ENCODE peak calls at places on chromosomes 7 and 10, in ten cellular contexts. One of them, this sample, is unnamed.

GRCh38 chr10:71242621-71243009 is 30.2 kb downstream of the UNC5B start:
- DNase-seq in tibial nerve: no peak
- DNase-seq in tibial artery: no peak
- DNase-seq in right atrium auricular region: no peak
- DNase-seq in kidney: no peak
- DNase-seq in pancreas: peak; percentile 58
- DNase-seq in small intestine: no peak
- DNase-seq in CD4-positive, CD25-positive, alpha-beta regulatory T cell: no peak
- DNase-seq in CD8-positive, alpha-beta memory T cell: no peak
- DNase-seq in GM23338: peak; percentile 57
- DNase-seq in this sample: no peak

GRCh38 chr10:125448596-125448995 is 234.4 kb downstream of the TEX36 start:
- DNase-seq in tibial nerve: no peak
- DNase-seq in tibial artery: no peak
- DNase-seq in right atrium auricular region: peak; percentile 48
- DNase-seq in kidney: no peak
- DNase-seq in pancreas: no peak
- DNase-seq in small intestine: peak; percentile 19
- DNase-seq in CD4-positive, CD25-positive, alpha-beta regulatory T cell: no peak
- DNase-seq in CD8-positive, alpha-beta memory T cell: no peak
- DNase-seq in GM23338: peak; percentile 87
- DNase-seq in this sample: no peak

GRCh38 chr10:50421026-50421719 is 169.9 kb upstream of the ASAH2 start:
- DNase-seq in tibial nerve: no peak
- DNase-seq in tibial artery: no peak
- DNase-seq in right atrium auricular region: no peak
- DNase-seq in kidney: no peak
- DNase-seq in pancreas: no peak
- DNase-seq in small intestine: peak; percentile 66
- DNase-seq in CD4-positive, CD25-positive, alpha-beta regulatory T cell: no peak
- DNase-seq in CD8-positive, alpha-beta memory T cell: no peak
- DNase-seq in GM23338: peak; percentile 83
- DNase-seq in this sample: no peak

GRCh38 chr10:48780341-48780740 is 95.7 kb downstream of the WDFY4 start:
- DNase-seq in tibial nerve: no peak
- DNase-seq in tibial artery: no peak
- DNase-seq in right atrium auricular region: peak; percentile 40
- DNase-seq in kidney: no peak
- DNase-seq in pancreas: no peak
- DNase-seq in small intestine: no peak
- DNase-seq in CD4-positive, CD25-positive, alpha-beta regulatory T cell: no peak
- DNase-seq in CD8-positive, alpha-beta memory T cell: no peak
- DNase-seq in GM23338: no peak
- DNase-seq in this sample: peak; percentile 1

GRCh38 chr7:151091431-151091830 is 5.2 kb downstream of the AGAP3 start:
- DNase-seq in tibial nerve: no peak
- DNase-seq in tibial artery: no peak
- DNase-seq in right atrium auricular region: no peak
- DNase-seq in kidney: no peak
- DNase-seq in pancreas: no peak
- DNase-seq in small intestine: peak; percentile 93
- DNase-seq in CD4-positive, CD25-positive, alpha-beta regulatory T cell: no peak
- DNase-seq in CD8-positive, alpha-beta memory T cell: no peak
- DNase-seq in GM23338: peak; percentile 84
- DNase-seq in this sample: peak; percentile 19

GRCh38 chr10:117170244-117170643 is 27.0 kb upstream of the KCNK18 start:
- DNase-seq in tibial nerve: no peak
- DNase-seq in tibial artery: no peak
- DNase-seq in right atrium auricular region: no peak
- DNase-seq in kidney: no peak
- DNase-seq in pancreas: no peak
- DNase-seq in small intestine: no peak
- DNase-seq in CD4-positive, CD25-positive, alpha-beta regulatory T cell: no peak
- DNase-seq in CD8-positive, alpha-beta memory T cell: no peak
- DNase-seq in GM23338: no peak
- DNase-seq in this sample: no peak

GRCh38 chr7:157905740-157906461 is 569.1 kb downstream of the DNAJB6 start:
- DNase-seq in tibial nerve: no peak
- DNase-seq in tibial artery: peak; percentile 47
- DNase-seq in right atrium auricular region: no peak
- DNase-seq in kidney: peak; percentile 22
- DNase-seq in pancreas: no peak
- DNase-seq in small intestine: no peak
- DNase-seq in CD4-positive, CD25-positive, alpha-beta regulatory T cell: no peak
- DNase-seq in CD8-positive, alpha-beta memory T cell: no peak
- DNase-seq in GM23338: peak; percentile 1
- DNase-seq in this sample: no peak

GRCh38 chr7:128155100-128155763 is 85.8 kb upstream of the LEP start:
- DNase-seq in tibial nerve: no peak
- DNase-seq in tibial artery: no peak
- DNase-seq in right atrium auricular region: no peak
- DNase-seq in kidney: no peak
- DNase-seq in pancreas: no peak
- DNase-seq in small intestine: no peak
- DNase-seq in CD4-positive, CD25-positive, alpha-beta regulatory T cell: no peak
- DNase-seq in CD8-positive, alpha-beta memory T cell: no peak
- DNase-seq in GM23338: peak; percentile 28
- DNase-seq in this sample: no peak

DNA sequence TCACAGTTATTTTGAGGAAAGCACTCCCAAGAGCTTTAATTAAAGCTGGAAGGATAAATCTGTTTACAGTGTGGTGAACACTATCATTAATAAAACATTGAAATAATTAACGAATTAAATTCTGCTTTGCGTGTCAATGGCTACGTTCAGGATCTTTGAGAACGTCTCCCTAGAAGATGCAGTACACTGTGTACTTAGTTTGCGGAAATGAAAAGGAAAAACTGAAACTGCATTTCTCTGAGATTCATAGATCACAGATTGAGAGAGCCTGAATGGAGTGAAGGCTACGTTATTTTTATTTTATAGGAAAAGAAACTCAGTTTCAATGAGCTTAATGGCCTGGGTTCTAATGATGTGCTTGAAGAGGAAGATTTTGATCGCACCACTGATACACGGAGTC is 85.3 kb downstream of the NRP1 start:
- DNase-seq in tibial nerve: no peak
- DNase-seq in tibial artery: no peak
- DNase-seq in right atrium auricular region: no peak
- DNase-seq in kidney: no peak
- DNase-seq in pancreas: no peak
- DNase-seq in small intestine: no peak
- DNase-seq in CD4-positive, CD25-positive, alpha-beta regulatory T cell: no peak
- DNase-seq in CD8-positive, alpha-beta memory T cell: no peak
- DNase-seq in GM23338: no peak
- DNase-seq in this sample: no peak
- H3K27ac ChIP-seq in tibial nerve: peak overlapping the region; percentile 26
- H3K27ac ChIP-seq in tibial artery: no peak overlapping the region
- H3K27ac ChIP-seq in right atrium auricular region: peak overlapping the region; percentile 70
- H3K27ac ChIP-seq in kidney: no peak overlapping the region
- H3K27ac ChIP-seq in pancreas: no peak overlapping the region
- H3K27ac ChIP-seq in small intestine: no peak overlapping the region
- H3K27ac ChIP-seq in CD4-positive, CD25-positive, alpha-beta regulatory T cell: no peak overlapping the region
- H3K27ac ChIP-seq in CD8-positive, alpha-beta memory T cell: no peak overlapping the region
- H3K27ac ChIP-seq in GM23338: no peak overlapping the region
- H3K27ac ChIP-seq in this sample: peak overlapping the region; percentile 38

GRCh38 chr10:132941640-132942051 is 724 bp downstream of the CFAP46 start:
- DNase-seq in tibial nerve: no peak
- DNase-seq in tibial artery: no peak
- DNase-seq in right atrium auricular region: no peak
- DNase-seq in kidney: peak; percentile 54
- DNase-seq in pancreas: peak; percentile 44
- DNase-seq in small intestine: no peak
- DNase-seq in CD4-positive, CD25-positive, alpha-beta regulatory T cell: no peak
- DNase-seq in CD8-positive, alpha-beta memory T cell: no peak
- DNase-seq in GM23338: no peak
- DNase-seq in this sample: no peak
- H3K4me3 ChIP-seq in tibial nerve: peak overlapping the region; percentile 31
- H3K4me3 ChIP-seq in tibial artery: no peak overlapping the region
- H3K4me3 ChIP-seq in right atrium auricular region: peak overlapping the region; percentile 49
- H3K4me3 ChIP-seq in kidney: peak overlapping the region; percentile 66
- H3K4me3 ChIP-seq in pancreas: no peak overlapping the region
- H3K4me3 ChIP-seq in small intestine: no peak overlapping the region
- H3K4me3 ChIP-seq in CD4-positive, CD25-positive, alpha-beta regulatory T cell: no peak overlapping the region
- H3K4me3 ChIP-seq in CD8-positive, alpha-beta memory T cell: no peak overlapping the region
- H3K4me3 ChIP-seq in GM23338: peak overlapping the region; percentile 62
- H3K4me3 ChIP-seq in this sample: no peak overlapping the region

GRCh38 chr7:47561715-47562446 is 20.0 kb downstream of the TNS3 start:
- DNase-seq in tibial nerve: no peak
- DNase-seq in tibial artery: no peak
- DNase-seq in right atrium auricular region: no peak
- DNase-seq in kidney: no peak
- DNase-seq in pancreas: no peak
- DNase-seq in small intestine: no peak
- DNase-seq in CD4-positive, CD25-positive, alpha-beta regulatory T cell: no peak
- DNase-seq in CD8-positive, alpha-beta memory T cell: no peak
- DNase-seq in GM23338: no peak
- DNase-seq in this sample: no peak

GRCh38 chr7:47570649-47571050 is 11.3 kb downstream of the TNS3 start:
- DNase-seq in tibial nerve: no peak
- DNase-seq in tibial artery: peak; percentile 85
- DNase-seq in right atrium auricular region: no peak
- DNase-seq in kidney: no peak
- DNase-seq in pancreas: no peak
- DNase-seq in small intestine: no peak
- DNase-seq in CD4-positive, CD25-positive, alpha-beta regulatory T cell: no peak
- DNase-seq in CD8-positive, alpha-beta memory T cell: no peak
- DNase-seq in GM23338: no peak
- DNase-seq in this sample: no peak

GRCh38 chr7:47568569-47568968 is 13.3 kb downstream of the TNS3 start:
- DNase-seq in tibial nerve: peak; percentile 33
- DNase-seq in tibial artery: peak; percentile 75
- DNase-seq in right atrium auricular region: no peak
- DNase-seq in kidney: no peak
- DNase-seq in pancreas: peak; percentile 72
- DNase-seq in small intestine: no peak
- DNase-seq in CD4-positive, CD25-positive, alpha-beta regulatory T cell: no peak
- DNase-seq in CD8-positive, alpha-beta memory T cell: no peak
- DNase-seq in GM23338: no peak
- DNase-seq in this sample: peak; percentile 83

GRCh38 chr7:47568056-47568455 is 13.9 kb downstream of the TNS3 start:
- DNase-seq in tibial nerve: no peak
- DNase-seq in tibial artery: no peak
- DNase-seq in right atrium auricular region: no peak
- DNase-seq in kidney: no peak
- DNase-seq in pancreas: peak; percentile 33
- DNase-seq in small intestine: no peak
- DNase-seq in CD4-positive, CD25-positive, alpha-beta regulatory T cell: no peak
- DNase-seq in CD8-positive, alpha-beta memory T cell: no peak
- DNase-seq in GM23338: no peak
- DNase-seq in this sample: no peak

DNA sequence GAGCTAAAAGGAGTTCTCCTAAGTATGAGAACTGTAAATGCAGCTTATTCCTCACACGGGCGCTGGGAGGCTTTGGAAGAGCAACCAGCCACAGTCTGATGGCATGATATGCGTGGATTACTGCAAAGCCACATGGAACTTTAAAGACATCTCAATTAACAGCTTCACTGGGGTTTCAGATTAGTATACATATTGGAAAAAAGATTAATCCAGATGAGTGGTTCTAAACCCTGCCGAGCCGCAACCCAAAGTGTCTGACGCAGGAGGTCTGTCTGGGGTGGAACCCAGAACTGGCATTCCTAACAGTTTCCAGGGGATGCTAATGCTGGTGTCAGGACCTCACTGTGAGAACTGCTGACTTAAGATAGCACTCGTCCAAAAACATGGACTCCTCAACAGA is 16.1 kb downstream of the TNS3 start:
- DNase-seq in tibial nerve: no peak
- DNase-seq in tibial artery: no peak
- DNase-seq in right atrium auricular region: no peak
- DNase-seq in kidney: no peak
- DNase-seq in pancreas: no peak
- DNase-seq in small intestine: no peak
- DNase-seq in CD4-positive, CD25-positive, alpha-beta regulatory T cell: no peak
- DNase-seq in CD8-positive, alpha-beta memory T cell: no peak
- DNase-seq in GM23338: no peak
- DNase-seq in this sample: no peak
- H3K4me1 ChIP-seq in tibial nerve: peaks cover 3% of the 10 kb centered on the region
- H3K4me1 ChIP-seq in tibial artery: peaks cover 48% of the 10 kb centered on the region
- H3K4me1 ChIP-seq in right atrium auricular region: no peaks in the 10 kb centered on the region
- H3K4me1 ChIP-seq in kidney: peaks cover 31% of the 10 kb centered on the region
- H3K4me1 ChIP-seq in pancreas: peaks cover 35% of the 10 kb centered on the region
- H3K4me1 ChIP-seq in small intestine: peaks cover 4% of the 10 kb centered on the region
- H3K4me1 ChIP-seq in CD4-positive, CD25-positive, alpha-beta regulatory T cell: no peaks in the 10 kb centered on the region
- H3K4me1 ChIP-seq in CD8-positive, alpha-beta memory T cell: no peaks in the 10 kb centered on the region
- H3K4me1 ChIP-seq in GM23338: no peaks in the 10 kb centered on the region
- H3K4me1 ChIP-seq in this sample: peaks cover 51% of the 10 kb centered on the region

DNA sequence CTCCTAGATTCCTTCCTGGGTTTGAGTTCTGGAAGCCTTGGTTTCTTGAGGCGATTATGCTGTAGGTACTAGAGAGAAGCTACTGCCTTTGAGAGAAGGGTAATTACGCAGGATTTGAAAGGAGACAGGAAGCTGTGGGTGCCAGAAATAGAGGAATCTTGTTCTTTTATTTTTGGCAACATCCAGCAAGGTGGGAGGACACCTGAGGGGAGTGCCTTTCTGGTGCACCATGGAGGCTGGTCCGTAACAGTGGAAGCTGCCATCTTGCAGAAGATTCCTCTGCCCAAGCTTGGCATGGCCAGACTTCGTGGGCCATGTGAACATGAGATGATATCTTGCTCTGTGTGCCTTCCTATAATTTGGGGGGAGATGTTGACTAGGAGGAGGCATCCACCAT is 98.0 kb downstream of the PFKFB3 start:
- DNase-seq in tibial nerve: no peak
- DNase-seq in tibial artery: no peak
- DNase-seq in right atrium auricular region: no peak
- DNase-seq in kidney: no peak
- DNase-seq in pancreas: no peak
- DNase-seq in small intestine: no peak
- DNase-seq in CD4-positive, CD25-positive, alpha-beta regulatory T cell: no peak
- DNase-seq in CD8-positive, alpha-beta memory T cell: no peak
- DNase-seq in GM23338: no peak
- DNase-seq in this sample: no peak
- H3K27ac ChIP-seq in tibial nerve: no peak overlapping the region
- H3K27ac ChIP-seq in tibial artery: peak overlapping the region; percentile 36
- H3K27ac ChIP-seq in right atrium auricular region: no peak overlapping the region
- H3K27ac ChIP-seq in kidney: peak overlapping the region; percentile 47
- H3K27ac ChIP-seq in pancreas: no peak overlapping the region
- H3K27ac ChIP-seq in small intestine: peak overlapping the region; percentile 42
- H3K27ac ChIP-seq in CD4-positive, CD25-positive, alpha-beta regulatory T cell: peak overlapping the region; percentile 61
- H3K27ac ChIP-seq in CD8-positive, alpha-beta memory T cell: no peak overlapping the region
- H3K27ac ChIP-seq in GM23338: no peak overlapping the region
- H3K27ac ChIP-seq in this sample: peak overlapping the region; percentile 54

DNA sequence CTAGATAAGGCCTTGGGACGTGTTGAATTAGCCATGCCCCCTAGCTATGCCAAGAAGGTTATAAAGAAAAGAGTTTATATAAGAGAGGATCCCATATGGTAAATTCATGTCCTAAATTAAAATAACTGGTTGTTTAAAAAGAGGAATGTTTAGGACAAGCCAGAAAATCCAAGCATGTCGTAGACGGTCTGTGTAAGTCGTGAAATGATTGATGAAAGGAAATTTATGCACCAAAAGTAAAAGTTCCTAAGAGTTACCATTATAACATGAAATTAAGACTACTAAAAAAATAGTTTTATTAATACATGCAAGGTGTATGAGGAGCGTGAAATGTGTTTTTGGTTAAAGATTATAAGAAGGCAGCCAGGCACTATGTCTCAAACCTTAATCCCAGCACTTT is 624.9 kb downstream of the ARL4A start:
- DNase-seq in tibial nerve: no peak
- DNase-seq in tibial artery: no peak
- DNase-seq in right atrium auricular region: no peak
- DNase-seq in kidney: no peak
- DNase-seq in pancreas: no peak
- DNase-seq in small intestine: no peak
- DNase-seq in CD4-positive, CD25-positive, alpha-beta regulatory T cell: no peak
- DNase-seq in CD8-positive, alpha-beta memory T cell: no peak
- DNase-seq in GM23338: peak; percentile 75
- DNase-seq in this sample: no peak
- H3K4me3 ChIP-seq in tibial nerve: no peak overlapping the region
- H3K4me3 ChIP-seq in tibial artery: no peak overlapping the region
- H3K4me3 ChIP-seq in right atrium auricular region: no peak overlapping the region
- H3K4me3 ChIP-seq in kidney: no peak overlapping the region
- H3K4me3 ChIP-seq in pancreas: no peak overlapping the region
- H3K4me3 ChIP-seq in small intestine: no peak overlapping the region
- H3K4me3 ChIP-seq in CD4-positive, CD25-positive, alpha-beta regulatory T cell: no peak overlapping the region
- H3K4me3 ChIP-seq in CD8-positive, alpha-beta memory T cell: no peak overlapping the region
- H3K4me3 ChIP-seq in GM23338: no peak overlapping the region
- H3K4me3 ChIP-seq in this sample: no peak overlapping the region